ENCODE peak calls at places on chromosomes 13 and 19, in seven cellular contexts. Y, T, M, K, Q, R and F are unnamed samples.

GRCh38 chr19:29381353-29382203 is 144.2 kb upstream of the VSTM2B start:
- DNase-seq in Y (no peak), T (no peak), M (peak), K (no peak), Q (no peak), R (no peak), F (no peak)

GRCh38 chr13:85806553-85807175 is 7.4 kb upstream of the SLITRK6 start:
- DNase-seq in Y (peak), T (no peak), M (no peak), K (peak), Q (peak), R (no peak), F (no peak)

GRCh38 chr19:8611890-8612806 is 1.6 kb upstream of the ADAMTS10 start:
- DNase-seq in Y (peak), T (peak), M (no peak), K (no peak), Q (peak), R (no peak), F (no peak)

GRCh38 chr19:18589380-18590272 is 1.0 kb downstream of the REX1BD start:
- DNase-seq in Y (peak), T (no peak), M (peak), K (peak), Q (peak), R (peak), F (no peak)

GRCh38 chr13:40609972-40610726 is 56.3 kb downstream of the FOXO1 start:
- DNase-seq in Y (no peak), T (no peak), M (no peak), K (no peak), Q (no peak), R (no peak), F (no peak)

GRCh38 chr19:10291554-10292205 is 1.9 kb downstream of the ICAM5 start:
- DNase-seq in Y (peak), T (no peak), M (no peak), K (no peak), Q (no peak), R (peak), F (no peak)

GRCh38 chr13:24617394-24618218 is 62.6 kb upstream of the ATP12A start:
- DNase-seq in Y (no peak), T (no peak), M (no peak), K (no peak), Q (no peak), R (no peak), F (no peak)

GRCh38 chr13:114161644-114162532 is 17.2 kb upstream of the CFAP97D2 start:
- DNase-seq in Y (peak), T (peak), M (no peak), K (no peak), Q (peak), R (no peak), F (no peak)

GRCh38 chr19:3547767-3548282 is 8.9 kb downstream of the TEKTIP1 start:
- DNase-seq in Y (no peak), T (no peak), M (no peak), K (no peak), Q (no peak), R (no peak), F (no peak)

GRCh38 chr13:50361282-50361681 is 346.0 kb downstream of the KCNRG start:
- DNase-seq in Y (no peak), T (no peak), M (no peak), K (no peak), Q (no peak), R (no peak), F (no peak)

GRCh38 chr19:18464646-18465045 is 26.7 kb upstream of the ISYNA1 start:
- DNase-seq in Y (peak), T (no peak), M (peak), K (peak), Q (peak), R (no peak), F (peak)

GRCh38 chr19:16363852-16364230 is 39.2 kb downstream of the KLF2 start:
- DNase-seq in Y (no peak), T (no peak), M (no peak), K (no peak), Q (no peak), R (no peak), F (no peak)

GRCh38 chr13:33185853-33186252 is 99.7 kb downstream of the STARD13 start:
- DNase-seq in Y (no peak), T (no peak), M (no peak), K (no peak), Q (no peak), R (no peak), F (no peak)

GRCh38 chr13:98972627-98973026 is 5.2 kb downstream of the DOCK9 start:
- DNase-seq in Y (peak), T (no peak), M (no peak), K (no peak), Q (peak), R (no peak), F (no peak)

GRCh38 chr13:29935309-29935981 is 85.0 kb upstream of the UBL3 start:
- DNase-seq in Y (no peak), T (no peak), M (peak), K (no peak), Q (no peak), R (peak), F (no peak)

GRCh38 chr19:39398297-39398864 is 7.2 kb downstream of the MED29 start:
- DNase-seq in Y (peak), T (no peak), M (peak), K (no peak), Q (peak), R (peak), F (no peak)

GRCh38 chr13:48976677-48977625 is 1.2 kb downstream of the FNDC3A start:
- DNase-seq in Y (no peak), T (no peak), M (no peak), K (peak), Q (peak), R (no peak), F (no peak)

GRCh38 chr13:45292176-45292575 is 48.8 kb downstream of the TPT1 start:
- DNase-seq in Y (no peak), T (no peak), M (no peak), K (no peak), Q (no peak), R (no peak), F (no peak)

GRCh38 chr19:2333027-2333806 is 4.7 kb downstream of the SPPL2B start:
- DNase-seq in Y (no peak), T (no peak), M (no peak), K (peak), Q (no peak), R (no peak), F (no peak)

GRCh38 chr13:34300559-34300958 is 482.6 kb downstream of the RFC3 start:
- DNase-seq in Y (no peak), T (no peak), M (no peak), K (no peak), Q (no peak), R (no peak), F (no peak)